ENCODE peak calls at places on chromosomes 1 and 21, in six cellular contexts. A is IMR-90, C is tibial nerve, V is right lobe of liver, J is sigmoid colon, E is adrenal gland. I is an unnamed sample. For H3K4me1 and H3K27me3, the result is how much of the 10 kb centered on the place peaks cover.

GRCh38 chr21:18468775-18469174 is 65.2 kb upstream of the TMPRSS15 start:
- DNase-seq in A (no peak), V (no peak), C (no peak), J (no peak), E (no peak), I (no peak)

GRCh38 chr21:45433301-45433700 is 28.3 kb downstream of the COL18A1 start:
- DNase-seq in C (no peak), V (no peak), A (no peak), E (no peak), J (no peak), I (no peak)

GRCh38 chr21:15023782-15024181 is 41.0 kb downstream of the NRIP1 start:
- DNase-seq in E (no peak), A (peak), V (no peak), J (no peak), C (no peak), I (no peak)

GRCh38 chr1:230149751-230150584 is 82.9 kb downstream of the GALNT2 start:
- DNase-seq in V (no peak), A (peak), J (no peak), E (no peak), C (no peak), I (no peak)

GRCh38 chr1:224897501-224897900 is 32.0 kb upstream of the DNAH14 start:
- DNase-seq in V (no peak), J (no peak), C (no peak), A (no peak), E (no peak), I (no peak)

GRCh38 chr1:78561856-78562255 is 58.4 kb upstream of the IFI44L start:
- DNase-seq in C (no peak), E (no peak), A (no peak), V (no peak), J (no peak), I (no peak)

GRCh38 chr1:150148834-150149489 is 754 bp upstream of the PLEKHO1 start:
- DNase-seq in V (no peak), J (peak), E (no peak), C (no peak), A (no peak), I (no peak)

GRCh38 chr1:112790920-112791722 is 76.0 kb upstream of the PPM1J start:
- DNase-seq in C (no peak), A (no peak), V (no peak), E (no peak), J (no peak), I (no peak)

GRCh38 chr21:41856572-41856971 is 22.6 kb downstream of the PRDM15 start:
- DNase-seq in V (no peak), A (no peak), J (no peak), E (no peak), C (no peak), I (no peak)

GRCh38 chr1:223683586-223684487 is 18.3 kb upstream of the CAPN8 start:
- DNase-seq in A (peak), V (peak), E (peak), J (no peak), C (peak), I (peak)

GRCh38 chr1:56404561-56405030 is 174.8 kb downstream of the PLPP3 start:
- DNase-seq in A (no peak), J (no peak), V (no peak), C (peak), E (no peak), I (no peak)

GRCh38 chr1:28148880-28149195 is 27.7 kb downstream of the PTAFR start:
- DNase-seq in V (no peak), J (no peak), A (no peak), E (no peak), C (no peak), I (no peak)

GRCh38 chr1:107529511-107530149 is 388.8 kb downstream of the NTNG1 start:
- DNase-seq in C (peak), J (no peak), E (peak), V (no peak), A (peak), I (no peak)

GRCh38 chr1:57066980-57067615 is 101.3 kb upstream of the C8B start:
- DNase-seq in A (no peak), E (no peak), C (no peak), V (no peak), J (no peak), I (no peak)

GRCh38 chr21:33761104-33762036 is 119.1 kb downstream of the ITSN1 start:
- DNase-seq in A (peak), C (peak), J (no peak), E (peak), V (no peak), I (no peak)

GRCh38 chr1:45522324-45523104 is 830 bp upstream of the PRDX1 start:
- DNase-seq in E (no peak), A (peak), V (no peak), J (no peak), C (no peak), I (no peak)

GRCh38 chr1:108200627-108201106 is 524 bp upstream of the SLC25A24 start:
- DNase-seq in A (peak), C (peak), J (no peak), V (no peak), E (peak), I (peak)

GRCh38 chr1:11571906-11572616 is 82.2 kb downstream of the FBXO2 start:
- DNase-seq in E (no peak), J (no peak), A (no peak), C (no peak), V (no peak), I (no peak)

GRCh38 chr21:35428041-35428400 is 378.9 kb upstream of the RUNX1 start:
- DNase-seq in E (no peak), V (no peak), A (peak), C (no peak), J (no peak), I (no peak)

GRCh38 chr1:93200086-93200620 is 19.6 kb downstream of the CCDC18 start:
- DNase-seq in V (no peak), C (no peak), J (no peak), E (no peak), A (peak), I (no peak)

GRCh38 chr1:170424346-170424745 is 107.6 kb upstream of the GORAB start:
- DNase-seq in V (no peak), J (no peak), C (no peak), A (peak), E (no peak), I (no peak)

GRCh38 chr1:162023547-162024501 is at the start of gene OLFML2B:
- DNase-seq in C (peak), J (peak), A (peak), V (peak), E (peak), I (peak)

GRCh38 chr1:171940373-171940772 is 99.1 kb downstream of the DNM3 start:
- DNase-seq in V (no peak), E (no peak), J (no peak), A (no peak), C (no peak), I (no peak)

GRCh38 chr1:221583481-221583880 is 158.4 kb downstream of the DUSP10 start:
- DNase-seq in J (no peak), A (no peak), V (no peak), E (no peak), C (no peak), I (no peak)

GRCh38 chr1:221435510-221435909 is 306.4 kb downstream of the DUSP10 start:
- DNase-seq in V (no peak), J (no peak), E (no peak), C (no peak), A (peak), I (no peak)

GRCh38 chr21:23876925-23877558 is 1730.2 kb downstream of the MRPL39 start:
- DNase-seq in J (no peak), E (no peak), C (no peak), A (no peak), V (no peak), I (no peak)

DNA sequence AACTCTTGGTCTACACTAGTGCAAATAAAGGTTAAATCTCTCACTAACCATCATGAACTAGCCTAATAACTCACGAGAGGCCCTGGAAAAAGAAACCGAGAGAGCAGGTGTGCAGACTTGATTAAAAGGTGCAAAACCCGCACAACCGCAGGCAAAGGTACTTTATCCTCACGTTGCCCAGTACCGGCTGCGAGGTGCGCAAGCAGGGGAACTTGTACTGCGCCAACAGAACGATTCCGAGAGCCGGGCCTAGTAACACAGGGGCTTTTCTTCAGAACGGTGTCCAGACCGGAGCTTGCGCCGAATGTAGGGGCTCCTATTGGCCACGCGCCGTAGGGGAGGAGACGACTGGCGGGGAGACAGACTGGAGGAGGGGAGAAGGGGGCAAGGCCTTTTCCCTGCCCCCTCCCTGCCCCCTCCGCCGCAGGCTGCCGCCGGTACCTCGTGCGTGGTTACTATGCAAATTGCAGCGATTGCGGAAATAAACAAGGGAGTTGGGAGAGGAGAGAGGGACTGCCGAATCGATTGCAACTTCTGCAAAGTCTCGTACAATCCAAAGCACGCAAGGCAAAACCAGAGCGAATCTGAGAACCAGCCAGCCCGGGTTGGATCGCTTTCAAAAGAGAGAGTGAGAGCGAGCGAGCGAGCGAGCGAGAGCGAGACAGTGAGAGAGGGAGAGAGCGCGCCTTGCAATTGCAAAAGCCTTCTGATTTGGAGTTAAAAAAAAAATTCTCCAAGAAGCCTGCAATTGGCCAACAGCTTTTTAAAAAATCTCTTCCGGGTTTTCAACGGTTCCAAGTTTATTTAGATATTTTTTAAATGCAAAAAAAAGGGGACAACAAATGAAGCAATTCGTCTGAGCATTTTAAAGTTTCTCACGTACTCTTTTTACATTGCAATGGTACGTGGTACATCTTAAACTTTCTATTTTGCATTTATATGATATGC is 5.4 kb upstream of the NFIA start:
- DNase-seq in V (peak), A (peak), J (peak), C (peak), E (peak), I (peak)
- TF ChIP-seq POLR2A in V (peak), A (no peak), J (no peak), C (peak), E (peak), I (peak)

DNA sequence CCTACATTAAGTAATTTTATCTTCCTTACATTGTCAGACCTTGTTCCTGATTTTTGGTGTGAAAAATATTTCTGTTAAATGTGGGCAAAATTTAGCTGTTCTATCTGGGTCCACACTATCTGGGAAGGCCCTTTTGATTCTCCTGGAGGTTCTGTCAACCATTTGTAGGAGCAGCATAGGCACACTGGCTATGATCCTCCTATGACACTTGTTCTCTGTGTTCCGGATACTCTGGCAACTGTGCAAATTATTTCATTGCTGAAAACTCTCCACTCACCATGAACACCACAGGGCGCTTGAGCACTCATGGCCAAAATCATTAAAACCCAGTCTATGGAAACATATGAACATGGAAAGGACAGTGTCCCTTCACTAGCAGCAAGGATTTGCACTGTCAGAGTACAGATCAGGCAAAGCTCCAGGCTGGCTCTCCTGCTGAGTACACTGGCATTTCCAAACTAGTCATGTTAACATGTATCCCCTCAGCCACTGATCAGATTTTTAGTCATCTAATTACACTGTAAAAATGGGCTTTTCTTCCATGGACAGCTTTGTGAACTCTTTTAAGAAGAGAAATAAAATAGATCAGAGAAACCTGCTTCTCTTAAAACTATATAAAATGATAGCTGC is 43.9 kb upstream of the SGIP1 start:
- DNase-seq in C (no peak), E (no peak), J (no peak), A (peak), V (no peak), I (no peak)
- H3K4me1 ChIP-seq in C (under half), E (under half), J (under half), A (under half), V (under half), I (under half)

GRCh38 chr1:168834225-168834872 is 105.3 kb upstream of the DPT start:
- DNase-seq in C (no peak), A (no peak), J (no peak), E (no peak), V (no peak), I (no peak)
- H3K27me3 ChIP-seq in C (under half), A (under half), J (under half), E (under half), V (under half), I (under half)

GRCh38 chr21:26834181-26834945 is 10.8 kb downstream of the ADAMTS1 start:
- DNase-seq in V (no peak), A (peak), E (no peak), C (no peak), J (no peak), I (no peak)

GRCh38 chr21:26835714-26836265 is 9.4 kb downstream of the ADAMTS1 start:
- DNase-seq in E (no peak), V (no peak), J (no peak), A (no peak), C (no peak), I (no peak)

GRCh38 chr21:26836546-26836945 is 8.7 kb downstream of the ADAMTS1 start:
- DNase-seq in E (no peak), J (no peak), C (no peak), V (no peak), A (no peak), I (no peak)

GRCh38 chr21:26833460-26833939 is 11.7 kb downstream of the ADAMTS1 start:
- DNase-seq in A (no peak), J (no peak), C (no peak), V (no peak), E (no peak), I (no peak)

GRCh38 chr21:26835027-26835713 is 10.0 kb downstream of the ADAMTS1 start:
- DNase-seq in A (peak), E (no peak), J (peak), C (no peak), V (no peak), I (no peak)
- TF ChIP-seq POLR2A in A (peak), E (no peak), J (no peak), C (no peak), V (no peak), I (no peak)

GRCh38 chr1:31016868-31017267 is 48.6 kb downstream of the PUM1 start:
- DNase-seq in V (no peak), E (no peak), C (no peak), A (no peak), J (no peak), I (no peak)
- H3K4me1 ChIP-seq in V (under half), E (under half), C (under half), A (under half), J (under half), I (under half)

GRCh38 chr1:18815203-18815531 is 44.3 kb downstream of the TAS1R2 start:
- DNase-seq in A (no peak), C (no peak), E (no peak), V (no peak), J (no peak), I (no peak)
- H3K27me3 ChIP-seq in A (under half), C (under half), E (under half), V (under half), J (under half), I (under half)

GRCh38 chr1:9909222-9910046 is 635 bp downstream of the CTNNBIP1 start:
- DNase-seq in C (no peak), J (peak), E (peak), V (peak), A (no peak), I (peak)

GRCh38 chr1:9908846-9909221 is 1.2 kb downstream of the CTNNBIP1 start:
- DNase-seq in A (no peak), E (no peak), J (no peak), V (no peak), C (no peak), I (no peak)

GRCh38 chr1:9912264-9912936 is 2.3 kb upstream of the CTNNBIP1 start:
- DNase-seq in E (no peak), A (no peak), J (no peak), C (no peak), V (no peak), I (no peak)

GRCh38 chr1:9910425-9911178 is 533 bp upstream of the CTNNBIP1 start:
- DNase-seq in C (peak), J (peak), A (peak), V (peak), E (peak), I (peak)

DNA sequence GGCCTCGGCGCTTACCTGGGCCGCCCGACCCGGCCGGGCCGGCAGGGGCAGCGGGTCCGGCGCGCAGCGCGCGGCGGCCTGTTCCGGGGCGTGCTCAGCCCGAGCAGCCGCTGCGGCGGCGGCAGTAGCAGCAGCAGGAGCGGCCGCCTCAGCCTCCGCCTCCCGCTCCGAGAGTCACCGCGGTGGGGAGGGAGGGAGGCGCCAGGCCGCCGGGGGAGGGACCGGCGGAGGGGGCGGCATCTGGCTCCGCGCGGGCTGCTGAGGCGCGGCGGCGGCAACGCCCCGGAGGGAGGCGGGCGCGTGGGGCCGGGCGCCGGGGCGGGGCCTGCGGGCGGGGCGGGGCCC is at the start of gene CTNNBIP1:
- DNase-seq in J (no peak), C (no peak), A (no peak), E (no peak), V (no peak), I (no peak)
- TF ChIP-seq POLR2A in J (no peak), C (no peak), A (peak), E (peak), V (peak), I (peak)

GRCh38 chr1:36465731-36466369 is 1.7 kb upstream of the MRPS15 start:
- DNase-seq in J (no peak), V (no peak), C (no peak), E (no peak), A (no peak), I (no peak)
- H3K4me1 ChIP-seq in J (under half), V (under half), C (under half), E (under half), A (under half), I (under half)

DNA sequence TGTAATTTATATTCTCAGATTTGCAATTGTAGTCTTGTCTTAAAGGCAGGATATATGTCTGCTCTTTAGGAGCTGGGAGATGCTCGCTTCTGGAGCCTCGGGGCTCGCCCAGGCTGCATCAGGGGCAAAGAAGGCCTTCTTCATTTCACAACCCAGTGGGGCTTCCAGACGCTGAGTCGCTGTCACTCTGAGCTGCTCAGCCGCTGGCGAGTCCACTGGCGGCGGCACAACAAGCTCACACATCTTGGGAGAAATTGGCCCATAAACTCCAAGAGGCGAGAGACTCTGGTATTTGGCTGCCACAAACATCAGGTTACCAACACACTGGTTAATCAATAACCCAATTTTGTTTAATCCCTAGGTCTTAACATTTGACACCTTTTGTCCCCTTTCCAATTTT is 216.6 kb downstream of the ATG4C start:
- DNase-seq in V (no peak), A (no peak), E (no peak), C (no peak), J (no peak), I (no peak)
- H3K27me3 ChIP-seq in V (under half), A (under half), E (under half), C (under half), J (under half), I (under half)

GRCh38 chr1:151292207-151293030 is 10.3 kb downstream of the ZNF687 start:
- DNase-seq in J (no peak), C (no peak), V (no peak), A (no peak), E (no peak), I (no peak)

GRCh38 chr1:151289991-151290708 is 8.1 kb downstream of the ZNF687 start:
- DNase-seq in C (no peak), A (no peak), V (no peak), E (no peak), J (no peak), I (no peak)

GRCh38 chr1:151290709-151291303 is 8.7 kb downstream of the ZNF687 start:
- DNase-seq in A (no peak), E (no peak), C (no peak), J (no peak), V (no peak), I (no peak)

GRCh38 chr1:151294748-151295462 is 12.8 kb downstream of the ZNF687 start:
- DNase-seq in A (no peak), E (no peak), C (no peak), J (no peak), V (no peak), I (no peak)

GRCh38 chr1:151293093-151293492 is 11.0 kb downstream of the ZNF687 start:
- DNase-seq in C (no peak), J (no peak), V (no peak), E (no peak), A (no peak), I (no peak)
- TF ChIP-seq POLR2A in C (no peak), J (no peak), V (no peak), E (no peak), A (no peak), I (no peak)